ENCODE peak calls at places on chromosomes 7 and 10, in four cellular contexts. R is CD4-positive, alpha-beta T cell; B is tibial nerve; S is nephron progenitor cell. K is an unnamed sample.

GRCh38 chr7:27364344-27364758 is 121.7 kb downstream of the EVX1 start:
- DNase-seq in R (no peak), B (peak; percentile 48), S (no peak), K (no peak)

GRCh38 chr10:43375401-43376020 is 4.1 kb downstream of the FXYD4 start:
- DNase-seq in R (no peak), B (no peak), S (no peak), K (no peak)

GRCh38 chr7:127995866-127996215 is 35.4 kb downstream of the LRRC4 start:
- DNase-seq in R (no peak), B (no peak), S (peak; percentile 31), K (no peak)

GRCh38 chr10:3438608-3439007 is 266.0 kb upstream of the PITRM1 start:
- DNase-seq in R (no peak), B (no peak), S (no peak), K (no peak)

GRCh38 chr7:106538638-106539037 is 122.3 kb downstream of the CCDC71L start:
- DNase-seq in R (no peak), B (no peak), S (no peak), K (no peak)

GRCh38 chr7:2851499-2851898 is 7.4 kb upstream of the GNA12 start:
- DNase-seq in R (no peak), B (no peak), S (no peak), K (no peak)

GRCh38 chr7:157003445-157004049 is 6.9 kb downstream of the MNX1 start:
- DNase-seq in R (no peak), B (no peak), S (no peak), K (peak; percentile 13)

GRCh38 chr10:132899054-132899750 is 43.2 kb downstream of the CFAP46 start:
- DNase-seq in R (no peak), B (no peak), S (no peak), K (no peak)

GRCh38 chr7:157872447-157872846 is 535.6 kb downstream of the DNAJB6 start:
- DNase-seq in R (no peak), B (no peak), S (no peak), K (no peak)

GRCh38 chr7:44639701-44640321 is 33.4 kb downstream of the OGDH start:
- DNase-seq in R (no peak), B (peak; percentile 25), S (peak; percentile 60), K (peak; percentile 11)

GRCh38 chr7:138606251-138606650 is 94.9 kb downstream of the SVOPL start:
- DNase-seq in R (no peak), B (no peak), S (no peak), K (no peak)

GRCh38 chr7:55518836-55519235 is 53.5 kb downstream of the VOPP1 start:
- DNase-seq in R (no peak), B (no peak), S (no peak), K (no peak)

GRCh38 chr10:44968101-44968886 is 8.7 kb downstream of the RASSF4 start:
- DNase-seq in R (no peak), B (no peak), S (no peak), K (no peak)

GRCh38 chr7:105304040-105304895 is 84.5 kb downstream of the SRPK2 start:
- DNase-seq in R (no peak), B (no peak), S (no peak), K (no peak)

GRCh38 chr10:130018253-130018652 is 54.2 kb upstream of the EBF3 start:
- DNase-seq in R (no peak), B (no peak), S (no peak), K (no peak)

GRCh38 chr10:79289801-79290200 is 57.5 kb upstream of the PPIF start:
- DNase-seq in R (no peak), B (no peak), S (no peak), K (no peak)

GRCh38 chr10:31759124-31759798 is 169.4 kb downstream of the ARHGAP12 start:
- DNase-seq in R (peak; percentile 11), B (no peak), S (peak; percentile 64), K (peak; percentile 19)

GRCh38 chr7:5397657-5398237 is 25.9 kb downstream of the TNRC18 start:
- DNase-seq in R (no peak), B (no peak), S (no peak), K (no peak)

GRCh38 chr7:107201795-107202450 is 33.1 kb downstream of the HBP1 start:
- DNase-seq in R (no peak), B (no peak), S (peak; percentile 30), K (peak; percentile 49)

GRCh38 chr10:112810651-112811215 is 139.3 kb upstream of the TCF7L2 start:
- DNase-seq in R (no peak), B (no peak), S (no peak), K (no peak)

GRCh38 chr7:27202018-27202740 is 2.3 kb upstream of the HOXA13 start:
- DNase-seq in R (no peak), B (no peak), S (no peak), K (no peak)

GRCh38 chr7:4774804-4775280 is 581 bp upstream of the AP5Z1 start:
- DNase-seq in R (no peak), B (no peak), S (no peak), K (no peak)

GRCh38 chr10:48535416-48536225 is 69.3 kb downstream of the ARHGAP22 start:
- DNase-seq in R (no peak), B (no peak), S (no peak), K (no peak)

GRCh38 chr7:64887756-64888508 is 15.1 kb upstream of the ZNF273 start:
- DNase-seq in R (peak; percentile 8), B (no peak), S (peak; percentile 42), K (peak; percentile 68)

GRCh38 chr7:135939268-135939667 is 37.9 kb downstream of the MTPN start:
- DNase-seq in R (no peak), B (no peak), S (no peak), K (no peak)

GRCh38 chr7:123208793-123209192 is 9.0 kb upstream of the SLC13A1 start:
- DNase-seq in R (no peak), B (no peak), S (no peak), K (no peak)

GRCh38 chr10:74189999-74190421 is 39.0 kb downstream of the ADK start:
- DNase-seq in R (peak; percentile 7), B (no peak), S (no peak), K (no peak)

GRCh38 chr7:53358301-53358700 is 322.9 kb downstream of the POM121L12 start:
- DNase-seq in R (no peak), B (no peak), S (no peak), K (no peak)

DNA sequence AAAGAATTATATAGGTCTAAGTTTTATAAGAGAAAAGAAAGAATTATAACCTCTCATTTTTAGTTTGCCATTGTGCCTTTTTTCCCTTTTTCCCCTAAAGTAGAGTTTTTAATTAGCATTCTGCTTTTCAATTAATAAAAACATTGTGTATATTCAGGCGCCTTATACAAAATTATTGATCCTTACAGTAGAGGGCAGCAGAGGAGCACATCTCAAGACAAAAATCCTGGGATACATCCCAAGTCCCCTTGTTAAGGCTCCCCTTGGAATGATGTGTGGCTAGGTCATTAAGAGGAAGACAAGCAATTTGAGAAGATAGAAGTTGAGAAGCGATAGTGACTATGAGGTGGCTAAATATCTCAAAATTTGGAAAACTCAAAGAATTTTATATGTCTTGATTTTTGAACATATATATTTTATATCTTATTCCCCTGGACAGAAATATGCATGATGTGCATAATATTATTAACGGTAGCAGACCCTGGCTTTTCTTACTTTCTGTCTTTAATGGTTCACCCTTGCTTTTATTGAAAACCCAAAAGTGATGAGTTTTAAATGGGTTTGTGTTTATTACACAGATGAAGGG is 19.1 kb upstream of the TPK1 start:
- DNase-seq in R (no peak), B (no peak), S (peak; percentile 8), K (peak; percentile 6)
- TF ChIP-seq CTCF in R (peak; percentile 71), B (peak; percentile 54), S (peak; percentile 67), K (peak; percentile 37)

GRCh38 chr10:17292375-17292774 is 64.3 kb downstream of the VIM start:
- DNase-seq in R (no peak), B (no peak), S (no peak), K (no peak)

GRCh38 chr10:17289763-17290162 is 61.7 kb downstream of the VIM start:
- DNase-seq in R (no peak), B (no peak), S (no peak), K (no peak)

GRCh38 chr10:17286562-17287089 is 58.6 kb downstream of the VIM start:
- DNase-seq in R (no peak), B (no peak), S (no peak), K (no peak)

GRCh38 chr10:17287151-17287550 is 59.1 kb downstream of the VIM start:
- DNase-seq in R (no peak), B (no peak), S (no peak), K (no peak)

DNA sequence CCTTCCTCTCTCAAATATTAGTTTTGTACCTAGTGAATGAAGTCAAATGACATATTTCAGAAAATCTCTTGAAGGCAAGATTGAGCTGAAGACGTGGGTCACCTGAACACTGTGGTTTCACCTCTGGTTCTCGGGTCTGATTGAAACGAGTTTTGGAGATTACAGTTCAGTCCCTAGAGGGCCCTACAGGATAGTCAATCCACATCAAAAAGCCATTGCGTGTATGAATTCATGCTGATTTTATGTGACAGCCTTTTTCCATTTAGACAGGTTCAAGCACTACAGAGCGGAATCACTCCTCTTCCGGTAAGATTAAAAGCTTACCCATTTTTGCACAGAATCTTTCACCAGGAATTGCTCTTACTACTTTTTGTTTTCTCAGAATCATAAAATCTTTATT is 62.2 kb downstream of the VIM start:
- DNase-seq in R (no peak), B (no peak), S (no peak), K (no peak)
- TF ChIP-seq CTCF in R (peak; percentile 34), B (no peak), S (no peak), K (no peak)

DNA sequence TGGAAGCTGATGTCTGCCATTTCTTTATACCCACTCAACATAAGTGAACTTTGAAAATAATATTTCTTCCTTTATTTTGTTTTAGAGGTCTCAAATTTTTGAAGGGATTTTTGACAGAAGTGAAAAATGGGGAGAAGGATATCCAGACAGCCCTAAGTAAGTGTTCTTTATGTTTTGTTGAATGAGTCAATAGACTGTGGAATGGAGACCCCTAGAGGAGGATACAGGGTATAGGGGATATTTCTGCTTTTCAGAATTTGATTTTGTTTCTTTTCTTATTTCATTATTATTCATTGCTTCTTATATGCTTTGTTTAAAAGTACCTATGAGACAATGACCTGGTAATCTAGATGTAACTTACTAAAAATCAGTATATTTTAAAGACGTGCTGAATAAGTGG is 34.4 kb downstream of the PLEKHA8 start:
- DNase-seq in R (no peak), B (no peak), S (no peak), K (no peak)
- TF ChIP-seq CTCF in R (peak; percentile 65), B (peak; percentile 59), S (peak; percentile 63), K (peak; percentile 33)

DNA sequence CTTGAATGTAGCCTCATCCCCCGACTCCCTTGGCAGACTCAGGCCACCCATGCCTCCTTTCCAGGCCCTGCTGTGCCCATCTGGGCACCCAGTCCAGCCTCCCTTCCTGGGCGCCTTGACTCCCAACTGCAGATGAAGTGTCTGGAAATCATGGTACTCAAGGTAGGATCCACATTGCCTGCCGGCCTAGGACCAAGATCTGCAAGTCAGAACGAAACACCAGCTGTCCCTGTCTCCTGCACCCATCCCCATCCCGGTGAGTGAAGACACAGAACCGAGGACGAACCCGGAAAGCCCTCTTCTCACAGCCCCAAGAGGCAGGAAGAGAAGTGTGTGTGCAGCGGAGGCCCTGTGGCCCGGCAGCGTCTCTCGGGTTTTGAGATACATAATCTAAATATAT is 205.1 kb downstream of the EMX2 start:
- DNase-seq in R (no peak), B (no peak), S (no peak), K (no peak)
- TF ChIP-seq CTCF in R (no peak), B (no peak), S (no peak), K (no peak)

GRCh38 chr10:125038637-125039036 is 96.7 kb downstream of the ZRANB1 start:
- DNase-seq in R (no peak), B (no peak), S (no peak), K (no peak)
- TF ChIP-seq CTCF in R (no peak), B (peak; percentile 15), S (no peak), K (no peak)

GRCh38 chr10:60549686-60550085 is 160.0 kb upstream of the ANK3 start:
- DNase-seq in R (no peak), B (no peak), S (no peak), K (no peak)
- TF ChIP-seq CTCF in R (peak; percentile 57), B (no peak), S (peak; percentile 28), K (no peak)

GRCh38 chr7:29884399-29885272 is 78.3 kb downstream of the WIPF3 start:
- DNase-seq in R (no peak), B (no peak), S (peak; percentile 50), K (no peak)
- TF ChIP-seq CTCF in R (no peak), B (no peak), S (no peak), K (no peak)